ENCODE peak calls at places on chromosomes 13 and 19, in seven cellular contexts. M is AG04450, P is HT1080, D is HTR-8/SVneo, F is fibroblast of the aortic adventitia, L is body of pancreas, K is lower lobe of right lung. H is an unnamed sample.

GRCh38 chr19:7223429-7223828 is 70.8 kb downstream of the INSR start:
- DNase-seq in M (no peak), P (no peak), D (no peak), F (no peak), L (no peak), K (no peak), H (no peak)

GRCh38 chr19:19109601-19110000 is 28.7 kb downstream of the TMEM161A start:
- DNase-seq in M (peak), P (no peak), D (no peak), F (peak), L (no peak), K (no peak), H (no peak)

GRCh38 chr19:57807541-57807940 is 7.2 kb downstream of the ZNF552 start:
- DNase-seq in M (no peak), P (no peak), D (no peak), F (no peak), L (no peak), K (no peak), H (no peak)

GRCh38 chr13:43937839-43938238 is 58.1 kb downstream of the LACC1 start:
- DNase-seq in M (no peak), P (no peak), D (no peak), F (no peak), L (no peak), K (no peak), H (no peak)

GRCh38 chr13:50389726-50390125 is 374.5 kb downstream of the KCNRG start:
- DNase-seq in M (no peak), P (no peak), D (no peak), F (no peak), L (peak), K (no peak), H (no peak)

GRCh38 chr19:18991050-18991449 is 42.3 kb downstream of the SUGP2 start:
- DNase-seq in M (no peak), P (no peak), D (no peak), F (no peak), L (no peak), K (no peak), H (no peak)

GRCh38 chr13:32164622-32165268 is 133.2 kb downstream of the FRY start:
- DNase-seq in M (peak), P (peak), D (peak), F (peak), L (peak), K (no peak), H (peak)

GRCh38 chr19:15107056-15108010 is at the start of gene SYDE1:
- DNase-seq in M (no peak), P (peak), D (peak), F (peak), L (peak), K (no peak), H (peak)

GRCh38 chr19:56821209-56821608 is 19.3 kb downstream of the PEG3 start:
- DNase-seq in M (no peak), P (no peak), D (no peak), F (no peak), L (no peak), K (no peak), H (no peak)

GRCh38 chr19:5718032-5718578 is 1.8 kb downstream of the LONP1 start:
- DNase-seq in M (peak), P (peak), D (no peak), F (peak), L (no peak), K (no peak), H (no peak)

GRCh38 chr13:40590112-40590862 is 76.2 kb downstream of the FOXO1 start:
- DNase-seq in M (no peak), P (no peak), D (no peak), F (peak), L (no peak), K (no peak), H (no peak)

GRCh38 chr13:75830842-75831241 is 194.7 kb downstream of the LMO7 start:
- DNase-seq in M (no peak), P (peak), D (no peak), F (peak), L (no peak), K (no peak), H (no peak)

GRCh38 chr13:112762690-112763080 is 72.8 kb downstream of the ATP11A start:
- DNase-seq in M (no peak), P (no peak), D (no peak), F (no peak), L (no peak), K (no peak), H (no peak)

GRCh38 chr19:49585023-49585422 is 3.9 kb downstream of the PRRG2 start:
- DNase-seq in M (no peak), P (no peak), D (no peak), F (no peak), L (no peak), K (no peak), H (no peak)

GRCh38 chr19:35720648-35721047 is 2.8 kb downstream of the KMT2B start:
- DNase-seq in M (no peak), P (no peak), D (no peak), F (no peak), L (no peak), K (no peak), H (no peak)

GRCh38 chr13:49524740-49525501 is 29.2 kb downstream of the PHF11 start:
- DNase-seq in M (no peak), P (no peak), D (no peak), F (no peak), L (no peak), K (peak), H (no peak)

GRCh38 chr13:110028311-110028710 is 241.9 kb upstream of the IRS2 start:
- DNase-seq in M (no peak), P (no peak), D (no peak), F (no peak), L (no peak), K (no peak), H (no peak)

GRCh38 chr13:48909088-48909389 is 66.7 kb upstream of the FNDC3A start:
- DNase-seq in M (no peak), P (no peak), D (no peak), F (no peak), L (peak), K (no peak), H (no peak)

GRCh38 chr19:1261512-1261862 is 7.6 kb upstream of the CIRBP start:
- DNase-seq in M (no peak), P (peak), D (no peak), F (no peak), L (no peak), K (peak), H (no peak)

GRCh38 chr19:2720777-2721569 is at the start of gene DIRAS1:
- DNase-seq in M (no peak), P (no peak), D (no peak), F (no peak), L (peak), K (no peak), H (no peak)

GRCh38 chr13:45718063-45718462 is 15.9 kb downstream of the CBY2 start:
- DNase-seq in M (no peak), P (peak), D (no peak), F (peak), L (no peak), K (no peak), H (peak)

GRCh38 chr13:76406243-76406642 is 480.0 kb downstream of the KCTD12 start:
- DNase-seq in M (no peak), P (no peak), D (no peak), F (no peak), L (no peak), K (no peak), H (no peak)

GRCh38 chr13:98174321-98174720 is 2.7 kb downstream of the RNF113B start:
- DNase-seq in M (no peak), P (no peak), D (no peak), F (peak), L (no peak), K (no peak), H (no peak)

GRCh38 chr13:41274881-41275280 is 11.5 kb upstream of the MTRF1 start:
- DNase-seq in M (no peak), P (no peak), D (no peak), F (no peak), L (no peak), K (no peak), H (no peak)

GRCh38 chr13:43153436-43154082 is 130.2 kb downstream of the DNAJC15 start:
- DNase-seq in M (peak), P (peak), D (peak), F (peak), L (no peak), K (no peak), H (peak)

GRCh38 chr19:28401739-28402138 is 811.2 kb downstream of the UQCRFS1 start:
- DNase-seq in M (no peak), P (no peak), D (no peak), F (no peak), L (no peak), K (no peak), H (no peak)

GRCh38 chr13:34174671-34175145 is 356.8 kb downstream of the RFC3 start:
- DNase-seq in M (no peak), P (no peak), D (no peak), F (peak), L (no peak), K (no peak), H (no peak)

GRCh38 chr19:33348301-33349010 is 25.1 kb upstream of the CEBPG start:
- DNase-seq in M (no peak), P (no peak), D (no peak), F (peak), L (no peak), K (no peak), H (peak)

GRCh38 chr13:76336889-76337844 is 549.0 kb downstream of the KCTD12 start:
- DNase-seq in M (no peak), P (no peak), D (no peak), F (peak), L (no peak), K (no peak), H (no peak)

GRCh38 chr19:55691561-55692481 is 16.8 kb downstream of the EPN1 start:
- DNase-seq in M (no peak), P (no peak), D (no peak), F (no peak), L (peak), K (peak), H (no peak)

GRCh38 chr19:46408611-46409039 is 4.7 kb downstream of the CCDC8 start:
- DNase-seq in M (no peak), P (no peak), D (no peak), F (peak), L (peak), K (peak), H (no peak)

GRCh38 chr19:28012361-28012760 is 1200.6 kb downstream of the UQCRFS1 start:
- DNase-seq in M (no peak), P (no peak), D (no peak), F (no peak), L (no peak), K (no peak), H (no peak)

GRCh38 chr19:19710506-19710905 is 22.4 kb downstream of the ZNF14 start:
- DNase-seq in M (no peak), P (no peak), D (no peak), F (no peak), L (no peak), K (no peak), H (no peak)

GRCh38 chr19:1172353-1173159 is 1.5 kb downstream of the SBNO2 start:
- DNase-seq in M (no peak), P (peak), D (no peak), F (peak), L (peak), K (peak), H (no peak)

H was measured in H54.